ENCODE peak calls at places on chromosomes 12 and 14, in four cellular contexts. R, X, V and E are unnamed samples.

GRCh38 chr12:40957417-40957816 is 230.7 kb upstream of the PDZRN4 start:
- DNase-seq in R (no peak), X (no peak), V (no peak), E (no peak)

GRCh38 chr12:88299567-88300101 is 157.5 kb downstream of the TMTC3 start:
- DNase-seq in R (no peak), X (peak), V (no peak), E (no peak)

GRCh38 chr12:482061-482460 is 22.3 kb downstream of the B4GALNT3 start:
- DNase-seq in R (no peak), X (no peak), V (no peak), E (no peak)

GRCh38 chr12:78887008-78887407 is 22.4 kb downstream of the SYT1 start:
- DNase-seq in R (no peak), X (peak), V (no peak), E (no peak)

GRCh38 chr14:98112211-98112780 is 1159.7 kb downstream of the BCL11B start:
- DNase-seq in R (no peak), X (no peak), V (no peak), E (no peak)

GRCh38 chr12:129190827-129191226 is 337.5 kb downstream of the GLT1D1 start:
- DNase-seq in R (peak), X (no peak), V (no peak), E (no peak)

GRCh38 chr14:64217318-64217717 is 76.9 kb downstream of the ESR2 start:
- DNase-seq in R (no peak), X (no peak), V (no peak), E (no peak)

GRCh38 chr14:74620497-74620921 is 8.5 kb upstream of the LTBP2 start:
- DNase-seq in R (no peak), X (peak), V (no peak), E (no peak)

GRCh38 chr12:57276935-57277563 is 26.1 kb upstream of the STAC3 start:
- DNase-seq in R (peak), X (peak), V (no peak), E (no peak)

GRCh38 chr14:76644875-76645518 is 116.3 kb upstream of the VASH1 start:
- DNase-seq in R (peak), X (peak), V (peak), E (no peak)

GRCh38 chr12:2510066-2510465 is 284.7 kb upstream of the FKBP4 start:
- DNase-seq in R (no peak), X (no peak), V (no peak), E (no peak)

GRCh38 chr12:126538888-126539287 is 1473.7 kb downstream of the AACS start:
- DNase-seq in R (no peak), X (no peak), V (no peak), E (no peak)

GRCh38 chr12:57221169-57221917 is 4.7 kb downstream of the NXPH4 start:
- DNase-seq in R (no peak), X (no peak), V (no peak), E (no peak)

GRCh38 chr12:21849878-21850277 is 75.4 kb upstream of the KCNJ8 start:
- DNase-seq in R (peak), X (no peak), V (no peak), E (no peak)

GRCh38 chr12:3741882-3742672 is 10.8 kb downstream of the CRACR2A start:
- DNase-seq in R (no peak), X (no peak), V (no peak), E (no peak)

GRCh38 chr14:44163946-44164345 is 343.1 kb downstream of the FSCB start:
- DNase-seq in R (no peak), X (no peak), V (no peak), E (no peak)

GRCh38 chr14:90336985-90337384 is 5.2 kb upstream of the NRDE2 start:
- DNase-seq in R (no peak), X (no peak), V (no peak), E (no peak)

GRCh38 chr14:56199095-56199975 is 81.1 kb downstream of the PELI2 start:
- DNase-seq in R (no peak), X (peak), V (no peak), E (peak)

GRCh38 chr12:40980346-40981005 is 207.6 kb upstream of the PDZRN4 start:
- DNase-seq in R (no peak), X (no peak), V (no peak), E (no peak)

GRCh38 chr12:103901518-103902173 is 28.6 kb upstream of the HSP90B1 start:
- DNase-seq in R (no peak), X (no peak), V (no peak), E (no peak)

GRCh38 chr14:37985826-37986470 is 221.8 kb upstream of the SSTR1 start:
- DNase-seq in R (peak), X (peak), V (no peak), E (no peak)

GRCh38 chr14:63423889-63424288 is 105.2 kb upstream of the GPHB5 start:
- DNase-seq in R (no peak), X (no peak), V (no peak), E (no peak)

GRCh38 chr14:69326611-69327010 is 66.7 kb downstream of the GALNT16 start:
- DNase-seq in R (no peak), X (no peak), V (no peak), E (no peak)

GRCh38 chr12:99959549-99960170 is 25.1 kb downstream of the ANKS1B start:
- DNase-seq in R (no peak), X (peak), V (no peak), E (no peak)

DNA sequence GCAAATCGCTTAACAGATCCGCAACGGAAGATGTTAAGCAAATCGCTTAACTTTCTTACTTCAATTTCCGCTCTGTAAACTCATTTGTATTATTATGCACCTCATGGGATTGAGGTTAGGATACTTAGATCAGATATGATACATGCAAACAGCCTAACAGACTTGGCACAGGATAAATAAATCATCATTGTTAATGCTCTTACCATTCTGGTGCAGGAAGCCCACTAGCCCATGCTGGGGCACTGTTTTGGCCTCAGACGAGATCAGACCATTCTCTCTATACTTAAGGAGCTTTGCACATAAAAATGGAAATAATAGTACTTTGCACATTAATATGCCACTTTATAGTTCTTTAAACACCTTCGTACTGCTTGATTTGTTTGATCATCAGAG is 445 bp downstream of the NCAPD2 start:
- DNase-seq in R (no peak), X (no peak), V (no peak), E (no peak)
- TF ChIP-seq CTCF in R (no peak), X (peak), V (no peak), E (no peak)

DNA sequence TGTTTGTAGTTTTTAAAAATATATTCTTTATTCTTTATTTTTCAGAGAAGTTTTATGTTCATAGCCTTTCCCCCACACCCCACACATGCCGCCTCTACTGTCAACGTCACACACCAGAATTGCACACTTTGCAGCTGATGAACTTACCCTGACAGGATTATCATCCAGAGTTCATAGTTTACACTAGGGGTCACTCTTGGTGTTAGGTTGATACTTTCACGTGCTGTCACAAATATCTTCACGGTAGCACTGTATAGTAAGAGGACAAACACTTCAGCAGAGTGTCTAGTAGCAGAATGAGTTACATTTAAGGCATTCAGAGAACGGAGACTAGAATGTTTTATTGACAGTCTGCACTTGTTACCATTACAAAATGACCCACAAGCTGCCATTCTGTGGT is 5.2 kb downstream of the DPPA3 start:
- DNase-seq in R (peak), X (no peak), V (no peak), E (no peak)
- TF ChIP-seq CTCF in R (no peak), X (no peak), V (no peak), E (no peak)

GRCh38 chr14:29085546-29085945 is 319.0 kb downstream of the FOXG1 start:
- DNase-seq in R (peak), X (peak), V (no peak), E (no peak)
- TF ChIP-seq CTCF in R (peak), X (peak), V (no peak), E (no peak)

DNA sequence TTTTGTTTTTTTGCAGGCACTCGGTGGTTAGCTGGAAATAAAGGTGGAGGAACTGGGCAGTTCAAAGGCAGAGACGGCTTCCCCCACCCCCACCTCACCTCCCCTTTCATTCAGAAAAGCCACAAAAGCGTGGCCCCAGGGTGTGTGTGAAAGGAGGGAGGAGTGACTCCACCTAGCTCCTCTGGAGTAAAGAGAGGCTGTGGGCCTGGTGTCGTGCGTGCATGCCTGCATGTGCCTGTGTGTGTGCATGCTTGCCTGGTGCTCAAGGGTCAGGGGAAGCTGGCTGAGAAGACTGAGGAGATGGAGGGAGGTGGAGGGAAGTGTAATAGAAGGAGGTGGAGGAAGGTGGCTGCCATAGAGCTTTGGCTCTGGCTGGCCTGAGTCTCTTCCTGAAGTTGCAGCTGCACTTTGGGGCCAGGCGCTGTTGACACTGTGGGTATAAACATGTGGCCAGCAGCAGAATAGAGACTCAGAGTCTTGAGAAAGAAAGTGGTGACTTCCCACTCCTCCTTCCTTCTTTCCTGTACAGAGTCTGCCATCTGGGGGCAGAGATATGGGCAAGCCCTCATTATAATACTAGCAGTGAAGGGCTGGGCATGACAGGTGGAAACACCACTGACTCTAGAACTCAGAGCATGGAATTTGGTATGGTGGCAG is 36.9 kb upstream of the SINHCAF start:
- DNase-seq in R (peak), X (peak), V (no peak), E (peak)
- TF ChIP-seq CTCF in R (no peak), X (no peak), V (no peak), E (no peak)

DNA sequence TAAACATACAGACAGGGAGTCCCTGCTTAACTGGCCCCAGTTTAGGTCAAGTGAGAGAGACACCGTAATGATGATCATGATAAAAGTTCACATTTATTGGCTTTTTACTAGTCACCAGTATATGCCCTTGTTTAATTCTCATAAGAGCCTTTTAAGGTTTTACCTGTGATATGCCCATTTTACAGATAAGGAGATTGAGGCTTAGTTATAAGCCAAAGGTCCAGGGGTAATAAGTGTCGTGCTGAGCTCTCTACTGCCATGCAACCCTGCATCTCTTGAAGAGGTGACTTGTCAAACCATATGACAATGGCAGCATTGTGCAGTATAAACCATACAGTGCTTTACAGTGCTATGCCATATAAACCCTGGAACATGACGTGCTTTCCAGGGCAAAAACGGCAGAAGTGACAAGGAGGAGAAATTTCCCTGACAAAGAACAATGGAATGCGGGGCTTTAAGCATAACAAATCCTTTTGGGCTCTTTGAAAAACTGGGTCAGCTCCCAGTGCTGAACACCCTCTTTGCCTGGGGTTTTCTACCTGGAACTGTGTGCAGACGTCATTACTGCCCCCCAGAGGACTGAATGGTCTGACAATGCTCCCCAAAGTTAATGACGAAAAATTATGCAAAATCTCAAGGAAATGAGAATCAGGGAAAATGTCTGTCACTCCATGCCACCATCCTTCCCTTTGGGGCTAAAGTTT is 59.7 kb upstream of the C14orf132 start:
- DNase-seq in R (peak), X (peak), V (no peak), E (no peak)
- TF ChIP-seq CTCF in R (peak), X (peak), V (no peak), E (no peak)

GRCh38 chr12:124727244-124727673 is 136.4 kb downstream of the SCARB1 start:
- DNase-seq in R (no peak), X (no peak), V (peak), E (peak)
- TF ChIP-seq CTCF in R (no peak), X (no peak), V (no peak), E (no peak)

DNA sequence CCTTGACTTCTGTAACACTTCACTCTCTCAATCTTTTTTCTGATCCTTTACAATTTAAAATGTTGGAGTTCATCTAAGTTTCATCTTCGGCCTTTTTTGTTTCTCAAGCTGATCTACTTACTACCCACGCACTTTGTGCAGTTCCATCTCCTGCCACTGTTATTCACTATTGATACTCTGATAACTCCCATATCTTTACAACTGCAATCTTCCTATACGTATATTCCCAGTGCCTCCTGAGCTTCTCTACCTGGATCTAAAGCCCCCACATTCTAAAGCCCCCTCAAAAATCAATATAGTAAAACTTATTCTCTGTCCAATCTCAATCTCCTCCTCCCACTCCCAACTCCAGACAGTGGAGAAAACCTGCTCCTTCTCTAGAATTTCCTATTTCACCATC is 5.9 kb downstream of the ATG2B start:
- DNase-seq in R (no peak), X (no peak), V (no peak), E (no peak)
- TF ChIP-seq CTCF in R (no peak), X (peak), V (no peak), E (no peak)

DNA sequence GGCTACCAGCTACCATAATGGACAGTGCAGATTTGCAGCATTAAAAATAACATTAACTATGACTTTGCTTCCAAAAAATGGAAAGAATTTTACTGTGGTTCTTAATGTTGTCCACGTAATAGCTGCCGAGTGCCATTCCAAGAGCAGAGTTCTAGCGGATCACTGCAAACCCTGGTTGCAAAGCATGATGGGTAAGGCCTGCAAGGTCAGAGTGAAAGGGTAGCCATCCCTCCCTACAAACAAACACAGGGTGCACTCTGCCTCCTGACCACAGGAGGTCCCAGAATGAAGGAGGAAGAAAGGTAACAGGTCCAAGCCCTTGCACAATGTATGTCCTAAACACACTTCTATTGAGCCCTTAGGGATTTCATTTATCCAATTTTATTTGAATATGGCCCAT is 157.6 kb downstream of the DPF3 start:
- DNase-seq in R (no peak), X (peak), V (no peak), E (no peak)
- TF ChIP-seq CTCF in R (no peak), X (peak), V (no peak), E (no peak)

DNA sequence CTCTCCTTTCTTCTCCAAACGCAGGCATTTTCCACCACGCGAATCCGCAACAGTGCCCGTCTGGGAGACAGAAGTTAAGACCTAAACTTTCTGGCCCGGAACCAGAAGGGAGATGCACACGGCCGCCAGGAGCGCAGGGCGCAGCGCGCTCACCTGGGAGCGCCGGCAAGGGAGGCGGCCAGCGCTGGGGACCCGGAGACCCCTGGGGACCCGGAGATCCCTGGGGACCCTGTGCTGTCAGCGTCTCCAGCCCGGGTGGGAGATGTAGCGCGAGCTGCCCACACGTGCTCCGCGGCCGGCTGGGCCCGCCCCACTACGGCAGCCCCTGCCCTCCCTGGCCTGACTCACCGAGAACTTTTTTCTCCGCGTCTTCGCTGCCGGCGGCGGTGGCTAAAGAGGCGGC is 620 bp downstream of the YBX3 start:
- DNase-seq in R (peak), X (peak), V (peak), E (peak)
- TF ChIP-seq CTCF in R (peak), X (peak), V (no peak), E (no peak)